ENCODE peak calls at places on chromosomes 3 and 15, in six cellular contexts. T, E, X, F, R and M are unnamed samples.

GRCh38 chr3:171615742-171616141 is 155.5 kb upstream of the TNIK start:
- DNase-seq in F (no peak), E (no peak), X (no peak), T (no peak), R (no peak), M (no peak)

GRCh38 chr15:92576597-92577200 is 78.9 kb downstream of the FAM174B start:
- DNase-seq in R (no peak), E (no peak), F (no peak), X (no peak), T (no peak), M (no peak)

GRCh38 chr15:32682569-32682968 is 35.2 kb upstream of the GREM1 start:
- DNase-seq in X (no peak), E (no peak), R (no peak), F (no peak), T (no peak), M (peak)

GRCh38 chr3:14808502-14809266 is 10.1 kb upstream of the FGD5 start:
- DNase-seq in R (no peak), T (no peak), X (no peak), F (no peak), E (no peak), M (no peak)

GRCh38 chr15:77064539-77065308 is 6.2 kb downstream of the TSPAN3 start:
- DNase-seq in E (no peak), X (no peak), T (no peak), F (no peak), R (no peak), M (no peak)

GRCh38 chr3:65922441-65922840 is 116.3 kb downstream of the MAGI1 start:
- DNase-seq in R (no peak), F (no peak), T (no peak), X (no peak), E (no peak), M (peak)

GRCh38 chr3:111076732-111077131 is 5.1 kb downstream of the NECTIN3 start:
- DNase-seq in E (no peak), T (no peak), F (no peak), R (peak), X (peak), M (no peak)

GRCh38 chr15:69758810-69759410 is 306.3 kb downstream of the RPLP1 start:
- DNase-seq in F (no peak), E (no peak), X (no peak), T (no peak), R (no peak), M (peak)

GRCh38 chr3:50551293-50552057 is 16.1 kb downstream of the C3orf18 start:
- DNase-seq in F (no peak), X (no peak), E (no peak), R (no peak), T (no peak), M (no peak)

DNA sequence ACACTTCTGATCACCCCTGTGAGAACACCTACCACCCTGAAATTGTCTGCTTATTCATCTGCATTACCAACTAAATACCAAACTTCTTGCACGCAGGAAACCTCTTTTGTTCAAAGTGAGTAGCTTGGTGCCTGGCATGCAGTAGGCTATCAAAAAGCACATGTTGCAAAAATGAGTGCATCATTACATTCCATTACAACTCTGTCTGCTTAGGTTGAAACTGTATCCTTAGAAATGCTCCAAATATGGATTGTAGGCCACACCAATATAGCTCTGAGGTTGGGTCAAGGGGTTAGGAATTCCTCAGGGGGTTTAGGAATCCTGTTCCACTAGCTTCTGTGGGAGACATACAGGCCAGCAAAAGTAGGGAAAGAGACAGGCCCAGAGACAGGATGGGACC is 107.2 kb downstream of the THRB start:
- DNase-seq in R (no peak), F (no peak), E (no peak), X (no peak), T (no peak), M (no peak)
- TF ChIP-seq CTCF in R (no peak), F (no peak), E (no peak), X (no peak), T (no peak), M (no peak)

GRCh38 chr15:36841154-36841553 is 259.2 kb downstream of the MEIS2 start:
- DNase-seq in T (no peak), X (no peak), E (no peak), R (peak), F (no peak), M (no peak)

GRCh38 chr15:36845270-36845669 is 255.1 kb downstream of the MEIS2 start:
- DNase-seq in E (no peak), F (no peak), T (no peak), R (no peak), X (no peak), M (no peak)

GRCh38 chr15:36843822-36844221 is 256.5 kb downstream of the MEIS2 start:
- DNase-seq in T (no peak), E (no peak), F (no peak), R (no peak), X (no peak), M (no peak)

GRCh38 chr15:36844453-36845094 is 255.8 kb downstream of the MEIS2 start:
- DNase-seq in E (no peak), R (no peak), F (no peak), X (no peak), T (no peak), M (no peak)
- TF ChIP-seq CTCF in E (no peak), R (no peak), F (no peak), X (no peak), T (no peak), M (peak)

DNA sequence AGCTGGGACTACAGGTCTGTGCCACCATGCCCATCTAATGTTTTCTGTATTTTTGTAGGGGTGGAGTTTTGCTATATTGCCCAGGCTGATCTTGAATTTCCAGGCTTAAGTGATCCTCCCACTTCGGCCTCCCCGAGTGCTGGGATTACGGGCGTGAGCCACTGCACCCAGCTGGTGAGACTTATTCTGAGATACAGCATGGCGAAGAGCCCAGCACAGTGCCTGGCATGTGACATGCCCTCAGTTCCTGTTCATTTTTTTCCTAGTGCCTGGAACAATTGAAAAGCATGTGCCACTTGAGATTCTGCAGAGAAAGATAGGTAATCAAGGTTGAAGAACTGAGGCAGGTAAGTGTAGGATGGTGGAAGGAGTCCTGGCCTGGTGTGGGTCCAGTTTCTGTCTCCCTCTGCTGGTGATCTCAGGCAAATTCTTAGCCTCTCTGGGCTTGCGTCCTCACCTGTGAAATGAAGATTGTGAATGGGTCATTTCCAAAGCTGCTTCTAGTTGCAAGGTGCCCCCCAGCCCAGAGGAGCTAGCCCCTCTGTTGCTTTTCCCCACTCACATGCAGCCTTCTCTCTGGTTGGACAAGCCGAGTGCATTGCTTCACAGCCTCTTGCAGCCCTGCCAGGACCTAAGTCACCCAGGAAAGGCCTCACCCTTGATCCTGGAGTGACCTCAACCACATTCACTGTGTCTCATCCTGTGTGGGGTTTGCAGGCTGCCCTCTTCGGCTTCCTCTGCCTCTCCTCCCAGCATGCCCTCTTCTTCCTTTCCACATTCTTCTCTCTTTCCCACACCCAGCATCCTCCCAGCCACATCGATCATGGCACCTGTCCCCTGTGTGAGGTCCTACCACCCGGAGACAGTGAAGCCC is 4.3 kb upstream of the RHCG start:
- DNase-seq in R (no peak), F (no peak), X (no peak), E (no peak), T (no peak), M (no peak)
- TF ChIP-seq CTCF in R (peak), F (no peak), X (peak), E (peak), T (peak), M (peak)

DNA sequence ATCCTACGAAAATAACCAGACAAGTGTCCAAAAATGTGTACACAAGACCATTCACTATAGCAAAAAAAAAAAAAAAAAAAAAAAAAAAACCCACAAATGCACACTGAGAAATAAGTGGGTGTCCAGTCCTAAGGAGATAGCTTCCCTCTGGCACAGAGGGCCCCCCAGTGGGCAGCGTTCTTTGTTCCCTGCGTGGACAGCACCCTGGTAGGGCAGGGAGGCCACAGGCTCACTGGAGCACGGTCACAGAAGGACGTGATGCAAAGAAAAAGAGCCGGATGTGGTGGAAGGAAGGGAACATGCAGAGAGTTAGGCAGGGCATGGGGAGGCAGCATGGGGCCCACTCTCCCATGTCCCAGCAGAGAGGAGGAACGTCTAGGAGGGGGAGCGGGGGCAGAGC is 210.7 kb upstream of the NSMCE3 start:
- DNase-seq in F (no peak), E (no peak), R (no peak), T (no peak), X (no peak), M (no peak)
- TF ChIP-seq CTCF in F (no peak), E (no peak), R (no peak), T (no peak), X (no peak), M (no peak)

GRCh38 chr3:120177907-120178306 is 83.7 kb upstream of the GSK3B start:
- DNase-seq in E (no peak), T (no peak), X (no peak), R (no peak), F (no peak), M (peak)

GRCh38 chr3:120182613-120183524 is 88.6 kb upstream of the GSK3B start:
- DNase-seq in F (no peak), X (no peak), R (no peak), E (no peak), T (no peak), M (peak)

GRCh38 chr3:120177151-120177550 is 82.9 kb upstream of the GSK3B start:
- DNase-seq in E (peak), F (peak), T (no peak), R (peak), X (peak), M (peak)

GRCh38 chr3:120180731-120181412 is 86.6 kb upstream of the GSK3B start:
- DNase-seq in X (no peak), R (no peak), E (no peak), F (no peak), T (no peak), M (no peak)

DNA sequence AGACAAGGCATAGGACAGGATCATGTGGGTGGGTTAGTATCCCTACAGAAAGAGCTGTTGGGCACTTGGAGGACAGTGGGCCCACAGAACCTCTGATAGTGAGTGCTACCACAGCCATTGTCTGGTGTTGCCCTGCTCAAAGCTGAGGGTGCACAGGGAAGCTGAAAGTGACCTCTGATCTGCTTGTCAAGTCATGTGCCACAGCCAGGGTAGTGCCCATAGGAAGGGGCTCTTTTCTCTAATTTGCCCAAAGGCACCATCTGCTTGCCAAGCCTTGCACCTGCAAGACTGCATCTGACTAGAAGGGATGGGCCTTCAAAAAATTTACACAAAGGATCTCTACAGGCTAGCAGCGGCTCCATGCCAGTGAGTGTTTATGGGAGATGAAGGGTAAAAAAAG is 87.4 kb upstream of the GSK3B start:
- DNase-seq in E (no peak), F (no peak), T (no peak), X (no peak), R (no peak), M (no peak)
- TF ChIP-seq CTCF in E (no peak), F (no peak), T (no peak), X (no peak), R (no peak), M (peak)

DNA sequence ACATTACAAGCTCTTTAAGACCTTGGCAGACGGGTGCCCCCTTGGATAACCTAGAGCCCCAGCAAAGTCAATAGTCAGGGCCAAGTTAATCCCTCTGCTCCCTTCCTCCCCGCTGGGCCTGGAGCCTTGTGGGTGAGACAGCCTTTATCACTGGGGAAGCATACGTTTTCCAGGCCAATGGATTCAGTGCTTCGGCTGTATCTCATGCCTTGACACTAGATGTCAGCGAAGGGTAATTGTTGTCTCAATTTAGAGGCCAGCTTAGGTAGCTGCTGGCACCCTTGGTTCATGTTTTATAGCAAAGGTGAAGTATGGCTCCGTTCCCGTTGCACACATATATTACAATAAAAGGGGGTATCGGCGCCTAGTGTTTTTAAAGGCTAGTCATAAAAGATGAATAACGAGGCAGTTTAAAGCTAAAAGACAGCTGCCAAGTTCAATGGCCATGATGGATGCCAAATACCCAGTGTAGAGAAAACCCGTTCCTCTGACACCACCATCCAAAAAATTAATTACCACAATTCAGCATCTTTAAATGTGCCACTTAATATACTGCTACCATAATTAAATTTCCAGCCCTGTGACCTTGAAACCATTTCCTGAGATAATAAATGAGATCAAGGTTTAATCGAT is 52.3 kb upstream of the BNIP2 start:
- DNase-seq in R (peak), F (no peak), X (no peak), T (no peak), E (no peak), M (no peak)
- TF ChIP-seq CTCF in R (no peak), F (peak), X (peak), T (no peak), E (peak), M (peak)

GRCh38 chr15:90598053-90598577 is 68.4 kb downstream of the CRTC3 start:
- DNase-seq in X (no peak), E (no peak), F (peak), T (no peak), R (no peak), M (peak)
- TF ChIP-seq CTCF in X (no peak), E (no peak), F (no peak), T (no peak), R (no peak), M (no peak)

GRCh38 chr3:126570103-126570541 is 11.4 kb upstream of the C3orf22 start:
- DNase-seq in E (peak), F (no peak), R (no peak), T (no peak), X (no peak), M (no peak)

GRCh38 chr3:126568776-126569342 is 10.1 kb upstream of the C3orf22 start:
- DNase-seq in T (no peak), X (no peak), E (no peak), R (no peak), F (no peak), M (no peak)

GRCh38 chr3:126571078-126571477 is 12.3 kb upstream of the C3orf22 start:
- DNase-seq in E (no peak), X (no peak), T (no peak), F (no peak), R (no peak), M (no peak)

GRCh38 chr3:126569390-126569975 is 10.8 kb upstream of the C3orf22 start:
- DNase-seq in F (peak), R (no peak), X (no peak), T (no peak), E (no peak), M (no peak)

GRCh38 chr3:126567696-126568438 is 9.1 kb upstream of the C3orf22 start:
- DNase-seq in R (no peak), T (no peak), F (peak), E (no peak), X (no peak), M (no peak)
- TF ChIP-seq CTCF in R (no peak), T (no peak), F (no peak), E (no peak), X (no peak), M (no peak)